ENCODE peak calls at places on chromosomes 16 and 17, in five cellular contexts. One of them, this sample, is unnamed.

GRCh38 chr16:66516808-66517585 is 32.9 kb downstream of the TK2 start:
- DNase-seq in mucosa of descending colon: peak; percentile 97
- DNase-seq in omental fat pad: peak; percentile 97
- DNase-seq in fibroblast of lung: peak; percentile 99
- DNase-seq in cardiac muscle cell: peak; percentile 100
- DNase-seq in this sample: peak; percentile 96

GRCh38 chr16:19853132-19853972 is 31.3 kb downstream of the GPRC5B start:
- DNase-seq in mucosa of descending colon: no peak
- DNase-seq in omental fat pad: no peak
- DNase-seq in fibroblast of lung: no peak
- DNase-seq in cardiac muscle cell: no peak
- DNase-seq in this sample: peak; percentile 16

GRCh38 chr16:20911361-20911760 is 10.8 kb downstream of the LYRM1 start:
- DNase-seq in mucosa of descending colon: no peak
- DNase-seq in omental fat pad: no peak
- DNase-seq in fibroblast of lung: peak; percentile 76
- DNase-seq in cardiac muscle cell: peak; percentile 38
- DNase-seq in this sample: no peak

GRCh38 chr16:26856271-26856670 is 210.5 kb upstream of the C16orf82 start:
- DNase-seq in mucosa of descending colon: no peak
- DNase-seq in omental fat pad: no peak
- DNase-seq in fibroblast of lung: no peak
- DNase-seq in cardiac muscle cell: no peak
- DNase-seq in this sample: no peak

GRCh38 chr17:40431231-40431602 is 12.0 kb upstream of the IGFBP4 start:
- DNase-seq in mucosa of descending colon: no peak
- DNase-seq in omental fat pad: no peak
- DNase-seq in fibroblast of lung: no peak
- DNase-seq in cardiac muscle cell: no peak
- DNase-seq in this sample: peak; percentile 49

GRCh38 chr17:70523407-70523806 is 354.1 kb downstream of the KCNJ2 start:
- DNase-seq in mucosa of descending colon: no peak
- DNase-seq in omental fat pad: no peak
- DNase-seq in fibroblast of lung: no peak
- DNase-seq in cardiac muscle cell: no peak
- DNase-seq in this sample: no peak

GRCh38 chr17:17959520-17960361 is 12.5 kb downstream of the TOM1L2 start:
- DNase-seq in mucosa of descending colon: no peak
- DNase-seq in omental fat pad: no peak
- DNase-seq in fibroblast of lung: peak; percentile 73
- DNase-seq in cardiac muscle cell: peak; percentile 25
- DNase-seq in this sample: no peak

GRCh38 chr17:8735336-8735939 is 9.2 kb downstream of the CCDC42 start:
- DNase-seq in mucosa of descending colon: no peak
- DNase-seq in omental fat pad: no peak
- DNase-seq in fibroblast of lung: no peak
- DNase-seq in cardiac muscle cell: no peak
- DNase-seq in this sample: peak; percentile 70

GRCh38 chr17:14116263-14117024 is 47.1 kb downstream of the COX10 start:
- DNase-seq in mucosa of descending colon: no peak
- DNase-seq in omental fat pad: no peak
- DNase-seq in fibroblast of lung: no peak
- DNase-seq in cardiac muscle cell: no peak
- DNase-seq in this sample: no peak

GRCh38 chr16:54287018-54287757 is 601 bp upstream of the IRX3 start:
- DNase-seq in mucosa of descending colon: no peak
- DNase-seq in omental fat pad: no peak
- DNase-seq in fibroblast of lung: no peak
- DNase-seq in cardiac muscle cell: no peak
- DNase-seq in this sample: no peak

GRCh38 chr17:41580651-41581365 is 5.9 kb downstream of the KRT14 start:
- DNase-seq in mucosa of descending colon: no peak
- DNase-seq in omental fat pad: no peak
- DNase-seq in fibroblast of lung: no peak
- DNase-seq in cardiac muscle cell: no peak
- DNase-seq in this sample: no peak

GRCh38 chr17:2013994-2014317 is 11.2 kb downstream of the RTN4RL1 start:
- DNase-seq in mucosa of descending colon: no peak
- DNase-seq in omental fat pad: no peak
- DNase-seq in fibroblast of lung: no peak
- DNase-seq in cardiac muscle cell: no peak
- DNase-seq in this sample: no peak

DNA sequence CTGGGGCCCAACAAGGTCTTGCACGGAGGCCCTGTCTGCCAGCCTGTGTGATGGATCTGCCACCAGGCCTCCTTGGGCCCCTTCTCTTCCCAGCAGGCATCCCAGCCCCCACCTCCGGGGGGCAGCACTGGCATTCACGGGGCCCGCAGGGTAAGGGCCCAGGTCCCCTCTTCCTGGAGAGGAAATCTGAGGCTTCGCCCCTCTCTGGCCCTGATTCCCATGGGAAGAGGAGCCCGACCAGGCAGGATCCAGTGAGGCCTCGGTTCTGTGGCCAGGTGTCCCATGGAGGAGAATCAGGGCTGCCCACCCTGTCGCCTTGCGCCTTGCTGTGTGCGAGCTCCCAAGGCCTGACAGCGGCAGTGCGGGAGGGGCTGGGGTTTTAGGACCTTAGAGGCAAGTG is 48.4 kb downstream of the PDPK1 start:
- DNase-seq in mucosa of descending colon: peak; percentile 36
- DNase-seq in omental fat pad: no peak
- DNase-seq in fibroblast of lung: no peak
- DNase-seq in cardiac muscle cell: no peak
- DNase-seq in this sample: no peak
- TF ChIP-seq CTCF in mucosa of descending colon: no peak
- TF ChIP-seq CTCF in omental fat pad: no peak
- TF ChIP-seq CTCF in fibroblast of lung: peak; percentile 4
- TF ChIP-seq CTCF in cardiac muscle cell: peak; percentile 21
- TF ChIP-seq CTCF in this sample: no peak

DNA sequence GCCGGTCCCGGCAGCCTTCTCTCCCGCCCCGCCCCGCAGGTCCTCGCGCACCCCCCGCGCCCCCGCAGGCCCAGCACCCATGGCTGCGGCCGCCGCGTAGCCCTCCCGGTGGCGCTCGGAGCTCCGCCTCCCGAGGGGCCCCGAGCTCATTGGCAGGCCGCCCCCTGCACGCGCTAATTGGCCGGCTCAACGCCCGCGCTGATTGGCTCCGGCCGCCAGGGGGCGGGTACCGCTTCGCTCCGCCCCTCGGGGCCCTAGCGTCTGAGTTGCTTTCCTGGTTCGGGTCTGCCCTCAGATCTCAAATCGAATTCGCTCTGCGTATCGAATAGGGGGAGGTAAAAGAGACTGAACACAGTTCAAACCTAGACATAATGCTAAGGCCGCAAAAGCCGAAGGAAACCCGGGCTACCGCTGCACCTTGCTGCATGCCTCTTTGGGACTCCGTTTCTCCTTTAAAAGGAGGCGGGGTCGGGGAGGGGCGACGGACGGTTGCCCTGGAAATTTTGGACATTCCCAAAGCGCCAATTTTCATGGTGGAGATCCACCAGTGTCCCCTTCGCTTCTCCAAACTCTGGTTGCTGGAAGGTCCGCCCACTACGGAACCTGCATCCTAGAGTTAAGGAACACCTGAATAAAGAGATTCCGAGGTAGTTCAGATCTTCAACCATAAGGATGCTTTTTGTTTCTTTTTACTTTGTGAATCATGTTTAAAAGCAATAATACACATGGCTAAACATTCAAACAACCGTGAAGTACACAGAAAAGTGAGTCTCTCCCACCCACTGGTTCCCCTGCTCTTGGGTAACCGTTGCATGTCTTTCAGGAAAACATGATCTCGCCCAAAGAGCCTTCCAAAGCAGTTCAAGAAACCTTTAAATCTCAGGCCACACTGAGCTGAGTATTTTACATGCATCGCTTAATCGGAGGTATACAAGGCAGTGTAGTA is at the start of gene DEXI:
- DNase-seq in mucosa of descending colon: peak; percentile 95
- DNase-seq in omental fat pad: peak; percentile 74
- DNase-seq in fibroblast of lung: peak; percentile 84
- DNase-seq in cardiac muscle cell: peak; percentile 92
- DNase-seq in this sample: peak; percentile 96
- TF ChIP-seq CTCF in mucosa of descending colon: peak; percentile 36
- TF ChIP-seq CTCF in omental fat pad: no peak
- TF ChIP-seq CTCF in fibroblast of lung: no peak
- TF ChIP-seq CTCF in cardiac muscle cell: no peak
- TF ChIP-seq CTCF in this sample: peak; percentile 3

DNA sequence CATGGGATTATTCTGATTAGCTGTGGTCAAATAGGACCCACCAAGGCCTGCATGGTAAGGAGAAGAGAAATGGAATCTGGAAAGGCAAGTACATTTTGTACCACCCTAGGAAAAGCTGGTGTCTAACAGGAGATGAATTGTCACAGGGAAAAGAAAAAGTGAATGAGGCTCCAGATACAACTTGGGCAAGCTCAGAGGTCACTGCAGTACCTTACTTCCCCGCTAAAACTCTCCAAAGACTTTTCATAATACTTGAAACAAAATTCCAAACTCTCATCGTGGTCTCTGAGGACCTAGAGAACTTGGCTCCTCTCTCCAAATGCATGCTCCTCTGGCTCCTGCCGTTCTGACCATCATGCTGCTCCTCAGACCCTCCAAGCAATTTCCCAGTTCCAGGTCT is 262.8 kb downstream of the GRIN2A start:
- DNase-seq in mucosa of descending colon: no peak
- DNase-seq in omental fat pad: no peak
- DNase-seq in fibroblast of lung: no peak
- DNase-seq in cardiac muscle cell: no peak
- DNase-seq in this sample: no peak
- TF ChIP-seq CTCF in mucosa of descending colon: no peak
- TF ChIP-seq CTCF in omental fat pad: no peak
- TF ChIP-seq CTCF in fibroblast of lung: no peak
- TF ChIP-seq CTCF in cardiac muscle cell: no peak
- TF ChIP-seq CTCF in this sample: no peak

DNA sequence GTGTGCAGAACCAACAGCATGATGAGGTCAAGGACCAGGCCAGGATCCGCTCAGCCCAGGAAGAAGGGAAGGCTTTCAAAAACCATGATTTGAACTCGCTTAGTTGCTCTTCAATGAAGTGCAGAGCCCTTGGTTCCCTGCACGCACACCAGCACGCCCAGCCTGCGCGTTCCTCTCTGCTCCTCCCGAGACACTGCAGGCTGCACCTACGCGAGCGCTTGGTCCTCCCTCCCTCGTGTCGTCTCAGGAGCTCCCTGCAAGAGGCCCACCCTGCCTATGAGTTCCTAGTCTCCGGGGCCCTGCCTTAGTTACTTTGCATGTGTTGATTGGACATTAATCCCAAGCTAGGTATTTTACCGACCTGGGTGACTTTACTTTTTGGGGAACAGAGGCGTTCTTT is 132.9 kb upstream of the TNRC6C start:
- DNase-seq in mucosa of descending colon: no peak
- DNase-seq in omental fat pad: no peak
- DNase-seq in fibroblast of lung: no peak
- DNase-seq in cardiac muscle cell: no peak
- DNase-seq in this sample: no peak
- TF ChIP-seq CTCF in mucosa of descending colon: no peak
- TF ChIP-seq CTCF in omental fat pad: no peak
- TF ChIP-seq CTCF in fibroblast of lung: no peak
- TF ChIP-seq CTCF in cardiac muscle cell: no peak
- TF ChIP-seq CTCF in this sample: no peak

GRCh38 chr17:3773511-3773910 is 27.5 kb downstream of the ITGAE start:
- DNase-seq in mucosa of descending colon: no peak
- DNase-seq in omental fat pad: no peak
- DNase-seq in fibroblast of lung: peak; percentile 78
- DNase-seq in cardiac muscle cell: peak; percentile 29
- DNase-seq in this sample: no peak

GRCh38 chr17:3773966-3774365 is 27.0 kb downstream of the ITGAE start:
- DNase-seq in mucosa of descending colon: no peak
- DNase-seq in omental fat pad: no peak
- DNase-seq in fibroblast of lung: no peak
- DNase-seq in cardiac muscle cell: no peak
- DNase-seq in this sample: no peak

GRCh38 chr17:3770471-3770870 is 30.5 kb downstream of the ITGAE start:
- DNase-seq in mucosa of descending colon: peak; percentile 76
- DNase-seq in omental fat pad: no peak
- DNase-seq in fibroblast of lung: no peak
- DNase-seq in cardiac muscle cell: no peak
- DNase-seq in this sample: no peak

GRCh38 chr17:3771140-3771539 is 29.8 kb downstream of the ITGAE start:
- DNase-seq in mucosa of descending colon: no peak
- DNase-seq in omental fat pad: no peak
- DNase-seq in fibroblast of lung: peak; percentile 27
- DNase-seq in cardiac muscle cell: no peak
- DNase-seq in this sample: no peak

GRCh38 chr17:3772764-3773163 is 28.2 kb downstream of the ITGAE start:
- DNase-seq in mucosa of descending colon: no peak
- DNase-seq in omental fat pad: no peak
- DNase-seq in fibroblast of lung: no peak
- DNase-seq in cardiac muscle cell: no peak
- DNase-seq in this sample: no peak
- TF ChIP-seq CTCF in mucosa of descending colon: no peak
- TF ChIP-seq CTCF in omental fat pad: no peak
- TF ChIP-seq CTCF in fibroblast of lung: no peak
- TF ChIP-seq CTCF in cardiac muscle cell: no peak
- TF ChIP-seq CTCF in this sample: no peak

GRCh38 chr16:88844412-88845118 is 12.2 kb downstream of the GALNS start:
- DNase-seq in mucosa of descending colon: no peak
- DNase-seq in omental fat pad: no peak
- DNase-seq in fibroblast of lung: no peak
- DNase-seq in cardiac muscle cell: no peak
- DNase-seq in this sample: no peak
- TF ChIP-seq CTCF in mucosa of descending colon: no peak
- TF ChIP-seq CTCF in omental fat pad: no peak
- TF ChIP-seq CTCF in fibroblast of lung: no peak
- TF ChIP-seq CTCF in cardiac muscle cell: no peak
- TF ChIP-seq CTCF in this sample: no peak

GRCh38 chr16:2386990-2387389 is 42.3 kb upstream of the CCNF start:
- DNase-seq in mucosa of descending colon: no peak
- DNase-seq in omental fat pad: no peak
- DNase-seq in fibroblast of lung: no peak
- DNase-seq in cardiac muscle cell: no peak
- DNase-seq in this sample: no peak
- TF ChIP-seq CTCF in mucosa of descending colon: no peak
- TF ChIP-seq CTCF in omental fat pad: no peak
- TF ChIP-seq CTCF in fibroblast of lung: peak; percentile 14
- TF ChIP-seq CTCF in cardiac muscle cell: peak; percentile 13
- TF ChIP-seq CTCF in this sample: no peak

GRCh38 chr17:49707246-49707607 is 537 bp downstream of the SLC35B1 start:
- DNase-seq in mucosa of descending colon: no peak
- DNase-seq in omental fat pad: no peak
- DNase-seq in fibroblast of lung: no peak
- DNase-seq in cardiac muscle cell: no peak
- DNase-seq in this sample: no peak
- TF ChIP-seq CTCF in mucosa of descending colon: no peak
- TF ChIP-seq CTCF in omental fat pad: no peak
- TF ChIP-seq CTCF in fibroblast of lung: peak; percentile 12
- TF ChIP-seq CTCF in cardiac muscle cell: peak; percentile 16
- TF ChIP-seq CTCF in this sample: no peak

DNA sequence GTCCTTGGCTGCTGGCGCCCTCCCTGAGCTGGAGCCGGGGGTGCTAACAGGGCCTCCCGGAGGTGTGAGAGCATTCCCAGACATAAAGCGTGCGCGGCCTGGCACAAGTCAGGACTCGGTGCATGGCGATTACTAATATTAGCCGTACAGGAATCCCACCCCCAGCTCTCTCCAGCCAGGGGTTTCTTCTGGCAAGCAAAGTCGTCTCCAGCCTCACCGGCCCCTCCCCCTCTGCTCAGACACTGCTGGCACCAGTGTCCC is 5.0 kb downstream of the CASKIN1 start:
- DNase-seq in mucosa of descending colon: no peak
- DNase-seq in omental fat pad: no peak
- DNase-seq in fibroblast of lung: no peak
- DNase-seq in cardiac muscle cell: no peak
- DNase-seq in this sample: no peak
- TF ChIP-seq CTCF in mucosa of descending colon: no peak
- TF ChIP-seq CTCF in omental fat pad: no peak
- TF ChIP-seq CTCF in fibroblast of lung: no peak
- TF ChIP-seq CTCF in cardiac muscle cell: no peak
- TF ChIP-seq CTCF in this sample: no peak